ENCODE peak calls at places on chromosomes 11 and 22, in four cellular contexts. N, C, Z and S are unnamed samples.

GRCh38 chr11:120956710-120957500 is 67.0 kb upstream of the TBCEL start:
- DNase-seq in N (no peak), C (no peak), Z (peak; percentile 50), S (no peak)

GRCh38 chr11:64410396-64410718 is 51.4 kb downstream of the RPS6KA4 start:
- DNase-seq in N (no peak), C (no peak), Z (no peak), S (no peak)

GRCh38 chr11:83191986-83192385 is 1.5 kb upstream of the ANKRD42 start:
- DNase-seq in N (no peak), C (no peak), Z (no peak), S (no peak)

GRCh38 chr11:67022341-67022933 is 497 bp upstream of the SYT12 start:
- DNase-seq in N (no peak), C (peak; percentile 20), Z (no peak), S (peak; percentile 70)

GRCh38 chr11:693415-693831 is 1.6 kb downstream of the DEAF1 start:
- DNase-seq in N (no peak), C (peak; percentile 29), Z (peak; percentile 15), S (peak; percentile 17)

GRCh38 chr11:40602866-40603578 is 856.4 kb downstream of the LRRC4C start:
- DNase-seq in N (no peak), C (no peak), Z (no peak), S (no peak)

GRCh38 chr11:75717608-75718403 is at the start of gene MOGAT2:
- DNase-seq in N (no peak), C (no peak), Z (no peak), S (peak; percentile 16)

GRCh38 chr11:9688716-9689511 is 25.0 kb downstream of the SWAP70 start:
- DNase-seq in N (no peak), C (peak; percentile 71), Z (peak; percentile 56), S (peak; percentile 94)

GRCh38 chr22:44199866-44200265 is 19.1 kb downstream of the PARVG start:
- DNase-seq in N (no peak), C (no peak), Z (no peak), S (no peak)

GRCh38 chr11:128575956-128576340 is 11.4 kb downstream of the ETS1 start:
- DNase-seq in N (no peak), C (no peak), Z (no peak), S (peak; percentile 89)

GRCh38 chr11:14656536-14657457 is 13.2 kb downstream of the PDE3B start:
- DNase-seq in N (no peak), C (no peak), Z (no peak), S (no peak)

GRCh38 chr11:66002648-66003225 is 434 bp downstream of the BANF1 start:
- DNase-seq in N (no peak), C (peak; percentile 74), Z (no peak), S (peak; percentile 46)

GRCh38 chr22:23181763-23182288 is 1.5 kb downstream of the BCR start:
- DNase-seq in N (no peak), C (no peak), Z (no peak), S (no peak)